ENCODE peak calls at places on chromosomes 1 and 21, in seven cellular contexts. One of them, this sample, is unnamed. For H3K4me1, the result is how much of the 10 kb centered on the place peaks cover.

GRCh38 chr1:153030895-153031294 is at the start of gene SPRR1B:
- DNase-seq in lower lobe of right lung: no peak
- DNase-seq in uterus: no peak
- DNase-seq in suprapubic skin: no peak
- DNase-seq in cardiac muscle cell: no peak
- DNase-seq in HCT116: no peak
- DNase-seq in CD8-positive, alpha-beta T cell: no peak
- DNase-seq in this sample: no peak

GRCh38 chr1:79874289-79874688 is 867.8 kb upstream of the ADGRL4 start:
- DNase-seq in CD8-positive, alpha-beta T cell: no peak
- DNase-seq in uterus: no peak
- DNase-seq in suprapubic skin: no peak
- DNase-seq in lower lobe of right lung: no peak
- DNase-seq in cardiac muscle cell: no peak
- DNase-seq in HCT116: no peak
- DNase-seq in this sample: no peak

GRCh38 chr1:47755368-47755990 is 241.7 kb downstream of the TRABD2B start:
- DNase-seq in CD8-positive, alpha-beta T cell: peak
- DNase-seq in cardiac muscle cell: peak
- DNase-seq in HCT116: peak
- DNase-seq in uterus: no peak
- DNase-seq in suprapubic skin: peak
- DNase-seq in lower lobe of right lung: no peak
- DNase-seq in this sample: no peak

GRCh38 chr1:2277741-2278488 is 49.8 kb downstream of the SKI start:
- DNase-seq in suprapubic skin: no peak
- DNase-seq in HCT116: no peak
- DNase-seq in CD8-positive, alpha-beta T cell: no peak
- DNase-seq in cardiac muscle cell: no peak
- DNase-seq in lower lobe of right lung: peak
- DNase-seq in uterus: peak
- DNase-seq in this sample: no peak

GRCh38 chr21:45970674-45971486 is 10.7 kb upstream of the COL6A1 start:
- DNase-seq in HCT116: no peak
- DNase-seq in suprapubic skin: peak
- DNase-seq in cardiac muscle cell: peak
- DNase-seq in CD8-positive, alpha-beta T cell: peak
- DNase-seq in uterus: peak
- DNase-seq in lower lobe of right lung: no peak
- DNase-seq in this sample: peak

GRCh38 chr1:208233546-208233945 is 10.6 kb downstream of the PLXNA2 start:
- DNase-seq in HCT116: no peak
- DNase-seq in cardiac muscle cell: no peak
- DNase-seq in CD8-positive, alpha-beta T cell: no peak
- DNase-seq in lower lobe of right lung: peak
- DNase-seq in uterus: no peak
- DNase-seq in suprapubic skin: no peak
- DNase-seq in this sample: no peak

GRCh38 chr1:190564117-190564516 is 86.5 kb upstream of the BRINP3 start:
- DNase-seq in lower lobe of right lung: no peak
- DNase-seq in suprapubic skin: no peak
- DNase-seq in CD8-positive, alpha-beta T cell: no peak
- DNase-seq in HCT116: no peak
- DNase-seq in uterus: no peak
- DNase-seq in cardiac muscle cell: no peak
- DNase-seq in this sample: no peak

GRCh38 chr1:110756506-110756905 is 81.8 kb upstream of the KCNA3 start:
- DNase-seq in suprapubic skin: no peak
- DNase-seq in lower lobe of right lung: no peak
- DNase-seq in HCT116: no peak
- DNase-seq in cardiac muscle cell: no peak
- DNase-seq in CD8-positive, alpha-beta T cell: no peak
- DNase-seq in uterus: no peak
- DNase-seq in this sample: peak

GRCh38 chr1:107529511-107530149 is 388.8 kb downstream of the NTNG1 start:
- DNase-seq in suprapubic skin: no peak
- DNase-seq in CD8-positive, alpha-beta T cell: no peak
- DNase-seq in HCT116: no peak
- DNase-seq in lower lobe of right lung: no peak
- DNase-seq in cardiac muscle cell: peak
- DNase-seq in uterus: peak
- DNase-seq in this sample: no peak

GRCh38 chr1:93080424-93080823 is 1.3 kb downstream of the MTF2 start:
- DNase-seq in CD8-positive, alpha-beta T cell: no peak
- DNase-seq in suprapubic skin: no peak
- DNase-seq in uterus: no peak
- DNase-seq in HCT116: peak
- DNase-seq in cardiac muscle cell: peak
- DNase-seq in lower lobe of right lung: no peak
- DNase-seq in this sample: no peak

GRCh38 chr1:78003882-78004718 is 639 bp upstream of the DNAJB4 start:
- DNase-seq in suprapubic skin: no peak
- DNase-seq in CD8-positive, alpha-beta T cell: peak
- DNase-seq in lower lobe of right lung: no peak
- DNase-seq in cardiac muscle cell: peak
- DNase-seq in uterus: peak
- DNase-seq in HCT116: peak
- DNase-seq in this sample: peak

GRCh38 chr1:60037061-60037460 is 36.5 kb downstream of the C1orf87 start:
- DNase-seq in cardiac muscle cell: no peak
- DNase-seq in suprapubic skin: peak
- DNase-seq in lower lobe of right lung: no peak
- DNase-seq in CD8-positive, alpha-beta T cell: no peak
- DNase-seq in HCT116: no peak
- DNase-seq in uterus: no peak
- DNase-seq in this sample: no peak

GRCh38 chr1:4091996-4092395 is 191.9 kb upstream of the C1orf174 start:
- DNase-seq in uterus: no peak
- DNase-seq in cardiac muscle cell: no peak
- DNase-seq in CD8-positive, alpha-beta T cell: no peak
- DNase-seq in suprapubic skin: peak
- DNase-seq in HCT116: no peak
- DNase-seq in lower lobe of right lung: no peak
- DNase-seq in this sample: no peak

GRCh38 chr1:115041654-115042053 is 12.0 kb downstream of the TSHB start:
- DNase-seq in lower lobe of right lung: no peak
- DNase-seq in HCT116: peak
- DNase-seq in CD8-positive, alpha-beta T cell: no peak
- DNase-seq in uterus: no peak
- DNase-seq in cardiac muscle cell: peak
- DNase-seq in suprapubic skin: no peak
- DNase-seq in this sample: no peak

GRCh38 chr1:153783233-153784190 is 8.3 kb downstream of the SLC27A3 start:
- DNase-seq in CD8-positive, alpha-beta T cell: peak
- DNase-seq in lower lobe of right lung: peak
- DNase-seq in HCT116: peak
- DNase-seq in cardiac muscle cell: peak
- DNase-seq in suprapubic skin: peak
- DNase-seq in uterus: peak
- DNase-seq in this sample: peak

GRCh38 chr1:226548281-226549093 is at the start of gene STUM:
- DNase-seq in cardiac muscle cell: peak
- DNase-seq in CD8-positive, alpha-beta T cell: no peak
- DNase-seq in HCT116: no peak
- DNase-seq in lower lobe of right lung: no peak
- DNase-seq in uterus: no peak
- DNase-seq in suprapubic skin: no peak
- DNase-seq in this sample: peak

GRCh38 chr1:20137604-20138003 is 1.5 kb upstream of the PLA2G2F start:
- DNase-seq in lower lobe of right lung: peak
- DNase-seq in HCT116: no peak
- DNase-seq in suprapubic skin: peak
- DNase-seq in uterus: no peak
- DNase-seq in CD8-positive, alpha-beta T cell: no peak
- DNase-seq in cardiac muscle cell: no peak
- DNase-seq in this sample: no peak

GRCh38 chr1:153548722-153549695 is at the start of gene S100A3:
- DNase-seq in lower lobe of right lung: peak
- DNase-seq in suprapubic skin: no peak
- DNase-seq in cardiac muscle cell: no peak
- DNase-seq in uterus: peak
- DNase-seq in HCT116: no peak
- DNase-seq in CD8-positive, alpha-beta T cell: no peak
- DNase-seq in this sample: peak

GRCh38 chr1:44368471-44369151 is 13.6 kb upstream of the ERI3 start:
- DNase-seq in CD8-positive, alpha-beta T cell: no peak
- DNase-seq in HCT116: no peak
- DNase-seq in cardiac muscle cell: peak
- DNase-seq in uterus: no peak
- DNase-seq in lower lobe of right lung: no peak
- DNase-seq in suprapubic skin: no peak
- DNase-seq in this sample: no peak

GRCh38 chr1:247857069-247857985 is at the start of gene TRIM58:
- DNase-seq in CD8-positive, alpha-beta T cell: no peak
- DNase-seq in uterus: peak
- DNase-seq in HCT116: no peak
- DNase-seq in cardiac muscle cell: peak
- DNase-seq in lower lobe of right lung: peak
- DNase-seq in suprapubic skin: no peak
- DNase-seq in this sample: no peak

GRCh38 chr1:175089319-175089718 is 21.7 kb downstream of the TNN start:
- DNase-seq in CD8-positive, alpha-beta T cell: no peak
- DNase-seq in cardiac muscle cell: no peak
- DNase-seq in suprapubic skin: no peak
- DNase-seq in lower lobe of right lung: no peak
- DNase-seq in HCT116: no peak
- DNase-seq in uterus: no peak
- DNase-seq in this sample: peak

GRCh38 chr21:46189959-46190490 is 5.8 kb upstream of the SPATC1L start:
- DNase-seq in HCT116: no peak
- DNase-seq in CD8-positive, alpha-beta T cell: no peak
- DNase-seq in suprapubic skin: peak
- DNase-seq in lower lobe of right lung: no peak
- DNase-seq in uterus: peak
- DNase-seq in cardiac muscle cell: no peak
- DNase-seq in this sample: no peak

GRCh38 chr1:197807216-197807615 is 31.9 kb upstream of the DENND1B start:
- DNase-seq in HCT116: no peak
- DNase-seq in CD8-positive, alpha-beta T cell: no peak
- DNase-seq in lower lobe of right lung: no peak
- DNase-seq in cardiac muscle cell: no peak
- DNase-seq in uterus: no peak
- DNase-seq in suprapubic skin: no peak
- DNase-seq in this sample: no peak

GRCh38 chr1:39499668-39500067 is 8.2 kb downstream of the BMP8A start:
- DNase-seq in cardiac muscle cell: peak
- DNase-seq in lower lobe of right lung: no peak
- DNase-seq in HCT116: no peak
- DNase-seq in suprapubic skin: no peak
- DNase-seq in uterus: peak
- DNase-seq in CD8-positive, alpha-beta T cell: no peak
- DNase-seq in this sample: peak

GRCh38 chr1:116878804-116879477 is 30.8 kb upstream of the PTGFRN start:
- DNase-seq in CD8-positive, alpha-beta T cell: peak
- DNase-seq in lower lobe of right lung: no peak
- DNase-seq in cardiac muscle cell: peak
- DNase-seq in HCT116: peak
- DNase-seq in suprapubic skin: no peak
- DNase-seq in uterus: peak
- DNase-seq in this sample: peak
- H3K4me3 ChIP-seq in CD8-positive, alpha-beta T cell: peak
- H3K4me3 ChIP-seq in lower lobe of right lung: peak
- H3K4me3 ChIP-seq in cardiac muscle cell: no peak
- H3K4me3 ChIP-seq in HCT116: peak
- H3K4me3 ChIP-seq in suprapubic skin: peak
- H3K4me3 ChIP-seq in uterus: no peak
- H3K4me3 ChIP-seq in this sample: peak

GRCh38 chr21:39193380-39193779 is 10.1 kb upstream of the PSMG1 start:
- DNase-seq in cardiac muscle cell: no peak
- DNase-seq in lower lobe of right lung: no peak
- DNase-seq in CD8-positive, alpha-beta T cell: no peak
- DNase-seq in suprapubic skin: no peak
- DNase-seq in uterus: no peak
- DNase-seq in HCT116: no peak
- DNase-seq in this sample: no peak

GRCh38 chr21:39196838-39197237 is 13.6 kb upstream of the PSMG1 start:
- DNase-seq in uterus: no peak
- DNase-seq in lower lobe of right lung: no peak
- DNase-seq in suprapubic skin: no peak
- DNase-seq in CD8-positive, alpha-beta T cell: no peak
- DNase-seq in HCT116: no peak
- DNase-seq in cardiac muscle cell: no peak
- DNase-seq in this sample: no peak

GRCh38 chr21:39197448-39197847 is 14.2 kb upstream of the PSMG1 start:
- DNase-seq in uterus: no peak
- DNase-seq in cardiac muscle cell: no peak
- DNase-seq in suprapubic skin: no peak
- DNase-seq in CD8-positive, alpha-beta T cell: no peak
- DNase-seq in HCT116: no peak
- DNase-seq in lower lobe of right lung: no peak
- DNase-seq in this sample: no peak

DNA sequence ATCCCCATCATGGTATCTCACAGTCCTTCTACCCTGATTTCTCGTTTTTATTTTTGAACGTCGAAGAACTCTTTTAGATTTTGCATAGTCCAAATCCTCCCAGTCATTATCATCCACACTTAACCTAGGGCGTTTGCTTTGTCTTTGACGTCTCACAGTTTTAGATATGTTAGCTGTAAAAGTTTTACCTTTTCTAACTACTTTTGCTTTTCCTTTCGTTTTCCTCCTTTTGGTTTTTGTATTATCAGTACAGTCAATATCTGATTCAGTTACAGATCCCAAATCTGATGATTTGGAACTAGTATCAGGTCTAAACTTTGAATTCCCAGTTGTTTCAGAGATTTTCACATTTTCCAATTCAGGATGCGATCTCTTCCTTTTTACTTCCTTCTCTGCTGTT is 13.1 kb upstream of the PSMG1 start:
- DNase-seq in lower lobe of right lung: no peak
- DNase-seq in HCT116: no peak
- DNase-seq in suprapubic skin: no peak
- DNase-seq in cardiac muscle cell: no peak
- DNase-seq in CD8-positive, alpha-beta T cell: no peak
- DNase-seq in uterus: no peak
- DNase-seq in this sample: no peak
- H3K4me1 ChIP-seq in lower lobe of right lung: under half
- H3K4me1 ChIP-seq in HCT116: under half
- H3K4me1 ChIP-seq in suprapubic skin: under half
- H3K4me1 ChIP-seq in cardiac muscle cell: under half
- H3K4me1 ChIP-seq in CD8-positive, alpha-beta T cell: under half
- H3K4me1 ChIP-seq in uterus: under half
- H3K4me1 ChIP-seq in this sample: under half

DNA sequence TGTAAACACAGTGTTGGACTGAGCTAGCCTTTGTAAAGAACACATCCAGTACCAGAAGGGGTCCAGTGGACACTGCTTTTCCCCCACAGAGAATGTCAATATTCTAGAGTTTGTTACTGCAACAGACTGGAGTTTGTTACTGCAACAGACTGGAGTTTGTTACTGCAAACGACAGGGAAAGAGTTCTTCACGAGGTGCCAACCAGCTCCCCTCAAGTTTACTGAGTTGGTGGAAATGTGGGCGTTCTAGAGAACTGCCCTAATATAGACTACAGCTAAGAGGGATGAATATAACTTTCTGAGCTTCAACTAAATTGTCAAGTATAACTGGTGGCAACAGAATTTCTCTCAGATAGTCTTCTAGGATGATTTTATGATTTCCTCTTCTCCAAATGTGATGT is 73.8 kb upstream of the NEK2 start:
- DNase-seq in lower lobe of right lung: no peak
- DNase-seq in suprapubic skin: no peak
- DNase-seq in CD8-positive, alpha-beta T cell: no peak
- DNase-seq in cardiac muscle cell: no peak
- DNase-seq in HCT116: no peak
- DNase-seq in uterus: no peak
- DNase-seq in this sample: no peak
- H3K27ac ChIP-seq in lower lobe of right lung: no peak
- H3K27ac ChIP-seq in suprapubic skin: no peak
- H3K27ac ChIP-seq in CD8-positive, alpha-beta T cell: no peak
- H3K27ac ChIP-seq in cardiac muscle cell: peak
- H3K27ac ChIP-seq in HCT116: no peak
- H3K27ac ChIP-seq in uterus: no peak
- H3K27ac ChIP-seq in this sample: no peak

GRCh38 chr1:63073530-63074306 is 248.6 kb upstream of the FOXD3 start:
- DNase-seq in HCT116: no peak
- DNase-seq in lower lobe of right lung: no peak
- DNase-seq in cardiac muscle cell: peak
- DNase-seq in CD8-positive, alpha-beta T cell: no peak
- DNase-seq in suprapubic skin: no peak
- DNase-seq in uterus: no peak
- DNase-seq in this sample: no peak
- H3K4me3 ChIP-seq in HCT116: no peak
- H3K4me3 ChIP-seq in lower lobe of right lung: no peak
- H3K4me3 ChIP-seq in cardiac muscle cell: peak
- H3K4me3 ChIP-seq in CD8-positive, alpha-beta T cell: no peak
- H3K4me3 ChIP-seq in suprapubic skin: no peak
- H3K4me3 ChIP-seq in uterus: no peak
- H3K4me3 ChIP-seq in this sample: peak

This sample was measured in left ventricle myocardium inferior.